ENCODE peak calls at places on chromosomes 6 and 20, in six cellular contexts. One of them, this sample, is unnamed.

GRCh38 chr20:46552460-46553420 is 2.3 kb upstream of the OCSTAMP start:
- DNase-seq in ELR: peak
- DNase-seq in dorsolateral prefrontal cortex: no peak
- DNase-seq in transverse colon: no peak
- DNase-seq in A172: peak
- DNase-seq in renal cortical epithelial cell: no peak
- DNase-seq in this sample: no peak

GRCh38 chr20:2838170-2838797 is 2.2 kb downstream of the PCED1A start:
- DNase-seq in ELR: no peak
- DNase-seq in dorsolateral prefrontal cortex: no peak
- DNase-seq in transverse colon: no peak
- DNase-seq in A172: no peak
- DNase-seq in renal cortical epithelial cell: no peak
- DNase-seq in this sample: no peak

GRCh38 chr6:7911345-7911725 is 747 bp upstream of the TXNDC5 start:
- DNase-seq in ELR: no peak
- DNase-seq in dorsolateral prefrontal cortex: no peak
- DNase-seq in transverse colon: peak
- DNase-seq in A172: no peak
- DNase-seq in renal cortical epithelial cell: no peak
- DNase-seq in this sample: no peak

GRCh38 chr20:53576195-53576580 is 17.5 kb downstream of the ZNF217 start:
- DNase-seq in ELR: no peak
- DNase-seq in dorsolateral prefrontal cortex: no peak
- DNase-seq in transverse colon: no peak
- DNase-seq in A172: no peak
- DNase-seq in renal cortical epithelial cell: no peak
- DNase-seq in this sample: no peak

GRCh38 chr20:37336369-37337207 is 9.4 kb upstream of the SRC start:
- DNase-seq in ELR: no peak
- DNase-seq in dorsolateral prefrontal cortex: no peak
- DNase-seq in transverse colon: peak
- DNase-seq in A172: peak
- DNase-seq in renal cortical epithelial cell: no peak
- DNase-seq in this sample: no peak

GRCh38 chr20:11799131-11799800 is 118.4 kb upstream of the BTBD3 start:
- DNase-seq in ELR: no peak
- DNase-seq in dorsolateral prefrontal cortex: no peak
- DNase-seq in transverse colon: no peak
- DNase-seq in A172: no peak
- DNase-seq in renal cortical epithelial cell: peak
- DNase-seq in this sample: no peak

GRCh38 chr6:32627249-32627648 is 10.0 kb upstream of the HLA-DQA1 start:
- DNase-seq in ELR: no peak
- DNase-seq in dorsolateral prefrontal cortex: no peak
- DNase-seq in transverse colon: no peak
- DNase-seq in A172: no peak
- DNase-seq in renal cortical epithelial cell: no peak
- DNase-seq in this sample: no peak

GRCh38 chr6:168118935-168119334 is 39.9 kb upstream of the FRMD1 start:
- DNase-seq in ELR: no peak
- DNase-seq in dorsolateral prefrontal cortex: no peak
- DNase-seq in transverse colon: no peak
- DNase-seq in A172: no peak
- DNase-seq in renal cortical epithelial cell: no peak
- DNase-seq in this sample: no peak

GRCh38 chr6:167550936-167551633 is 226.2 kb downstream of the TTLL2 start:
- DNase-seq in ELR: no peak
- DNase-seq in dorsolateral prefrontal cortex: peak
- DNase-seq in transverse colon: peak
- DNase-seq in A172: no peak
- DNase-seq in renal cortical epithelial cell: no peak
- DNase-seq in this sample: no peak

GRCh38 chr6:130396722-130397121 is 30.9 kb downstream of the TMEM200A start:
- DNase-seq in ELR: peak
- DNase-seq in dorsolateral prefrontal cortex: no peak
- DNase-seq in transverse colon: no peak
- DNase-seq in A172: peak
- DNase-seq in renal cortical epithelial cell: peak
- DNase-seq in this sample: peak

GRCh38 chr6:143513410-143513809 is 1.9 kb upstream of the FUCA2 start:
- DNase-seq in ELR: no peak
- DNase-seq in dorsolateral prefrontal cortex: no peak
- DNase-seq in transverse colon: peak
- DNase-seq in A172: no peak
- DNase-seq in renal cortical epithelial cell: no peak
- DNase-seq in this sample: no peak

GRCh38 chr6:110628330-110628729 is 151.9 kb upstream of the SLC22A16 start:
- DNase-seq in ELR: peak
- DNase-seq in dorsolateral prefrontal cortex: no peak
- DNase-seq in transverse colon: no peak
- DNase-seq in A172: peak
- DNase-seq in renal cortical epithelial cell: peak
- DNase-seq in this sample: peak

GRCh38 chr20:6632187-6632586 is 135.3 kb upstream of the BMP2 start:
- DNase-seq in ELR: no peak
- DNase-seq in dorsolateral prefrontal cortex: no peak
- DNase-seq in transverse colon: peak
- DNase-seq in A172: no peak
- DNase-seq in renal cortical epithelial cell: peak
- DNase-seq in this sample: no peak

GRCh38 chr6:109762166-109762565 is 71.1 kb downstream of the FIG4 start:
- DNase-seq in ELR: no peak
- DNase-seq in dorsolateral prefrontal cortex: no peak
- DNase-seq in transverse colon: no peak
- DNase-seq in A172: no peak
- DNase-seq in renal cortical epithelial cell: peak
- DNase-seq in this sample: no peak

GRCh38 chr6:130945401-130945919 is 117.6 kb downstream of the EPB41L2 start:
- DNase-seq in ELR: no peak
- DNase-seq in dorsolateral prefrontal cortex: no peak
- DNase-seq in transverse colon: no peak
- DNase-seq in A172: no peak
- DNase-seq in renal cortical epithelial cell: peak
- DNase-seq in this sample: no peak

GRCh38 chr6:21873562-21873961 is 280.0 kb downstream of the SOX4 start:
- DNase-seq in ELR: peak
- DNase-seq in dorsolateral prefrontal cortex: no peak
- DNase-seq in transverse colon: peak
- DNase-seq in A172: peak
- DNase-seq in renal cortical epithelial cell: no peak
- DNase-seq in this sample: peak

GRCh38 chr6:150813319-150813992 is 52.0 kb upstream of the MTHFD1L start:
- DNase-seq in ELR: peak
- DNase-seq in dorsolateral prefrontal cortex: no peak
- DNase-seq in transverse colon: no peak
- DNase-seq in A172: peak
- DNase-seq in renal cortical epithelial cell: peak
- DNase-seq in this sample: no peak

GRCh38 chr6:115468272-115469005 is 592.3 kb downstream of the FRK start:
- DNase-seq in ELR: no peak
- DNase-seq in dorsolateral prefrontal cortex: no peak
- DNase-seq in transverse colon: no peak
- DNase-seq in A172: no peak
- DNase-seq in renal cortical epithelial cell: no peak
- DNase-seq in this sample: no peak

GRCh38 chr20:45044084-45044573 is 56.8 kb downstream of the KCNS1 start:
- DNase-seq in ELR: peak
- DNase-seq in dorsolateral prefrontal cortex: no peak
- DNase-seq in transverse colon: peak
- DNase-seq in A172: peak
- DNase-seq in renal cortical epithelial cell: peak
- DNase-seq in this sample: peak

GRCh38 chr20:18090477-18090876 is 32.8 kb upstream of the OVOL2 start:
- DNase-seq in ELR: no peak
- DNase-seq in dorsolateral prefrontal cortex: no peak
- DNase-seq in transverse colon: no peak
- DNase-seq in A172: no peak
- DNase-seq in renal cortical epithelial cell: no peak
- DNase-seq in this sample: no peak

GRCh38 chr6:41072836-41073202 is at the start of gene NFYA:
- DNase-seq in ELR: no peak
- DNase-seq in dorsolateral prefrontal cortex: no peak
- DNase-seq in transverse colon: peak
- DNase-seq in A172: no peak
- DNase-seq in renal cortical epithelial cell: no peak
- DNase-seq in this sample: no peak

GRCh38 chr20:17614176-17614811 is 44.4 kb downstream of the DSTN start:
- DNase-seq in ELR: no peak
- DNase-seq in dorsolateral prefrontal cortex: peak
- DNase-seq in transverse colon: peak
- DNase-seq in A172: peak
- DNase-seq in renal cortical epithelial cell: no peak
- DNase-seq in this sample: no peak

GRCh38 chr20:36847009-36847709 is 28.8 kb upstream of the TLDC2 start:
- DNase-seq in ELR: peak
- DNase-seq in dorsolateral prefrontal cortex: peak
- DNase-seq in transverse colon: peak
- DNase-seq in A172: no peak
- DNase-seq in renal cortical epithelial cell: peak
- DNase-seq in this sample: no peak

GRCh38 chr6:19911223-19911622 is 74.1 kb downstream of the ID4 start:
- DNase-seq in ELR: no peak
- DNase-seq in dorsolateral prefrontal cortex: no peak
- DNase-seq in transverse colon: no peak
- DNase-seq in A172: no peak
- DNase-seq in renal cortical epithelial cell: no peak
- DNase-seq in this sample: no peak

GRCh38 chr6:107660839-107661238 is 163.3 kb downstream of the SCML4 start:
- DNase-seq in ELR: no peak
- DNase-seq in dorsolateral prefrontal cortex: no peak
- DNase-seq in transverse colon: no peak
- DNase-seq in A172: no peak
- DNase-seq in renal cortical epithelial cell: no peak
- DNase-seq in this sample: no peak

GRCh38 chr20:3560578-3560977 is 89.8 kb downstream of the ATRN start:
- DNase-seq in ELR: peak
- DNase-seq in dorsolateral prefrontal cortex: no peak
- DNase-seq in transverse colon: no peak
- DNase-seq in A172: no peak
- DNase-seq in renal cortical epithelial cell: peak
- DNase-seq in this sample: no peak

GRCh38 chr6:117449549-117450439 is 24.1 kb upstream of the ROS1 start:
- DNase-seq in ELR: peak
- DNase-seq in dorsolateral prefrontal cortex: no peak
- DNase-seq in transverse colon: peak
- DNase-seq in A172: peak
- DNase-seq in renal cortical epithelial cell: peak
- DNase-seq in this sample: peak

GRCh38 chr6:97850458-97851218 is 567.6 kb upstream of the MMS22L start:
- DNase-seq in ELR: peak
- DNase-seq in dorsolateral prefrontal cortex: no peak
- DNase-seq in transverse colon: no peak
- DNase-seq in A172: peak
- DNase-seq in renal cortical epithelial cell: no peak
- DNase-seq in this sample: peak

GRCh38 chr6:108960601-108961000 is 112.4 kb downstream of the ARMC2 start:
- DNase-seq in ELR: no peak
- DNase-seq in dorsolateral prefrontal cortex: no peak
- DNase-seq in transverse colon: no peak
- DNase-seq in A172: no peak
- DNase-seq in renal cortical epithelial cell: no peak
- DNase-seq in this sample: no peak

GRCh38 chr20:38112943-38113294 is 52.2 kb downstream of the TGM2 start:
- DNase-seq in ELR: no peak
- DNase-seq in dorsolateral prefrontal cortex: no peak
- DNase-seq in transverse colon: no peak
- DNase-seq in A172: no peak
- DNase-seq in renal cortical epithelial cell: no peak
- DNase-seq in this sample: no peak

GRCh38 chr20:8796088-8796665 is 272.7 kb upstream of the PLCB4 start:
- DNase-seq in ELR: no peak
- DNase-seq in dorsolateral prefrontal cortex: no peak
- DNase-seq in transverse colon: no peak
- DNase-seq in A172: no peak
- DNase-seq in renal cortical epithelial cell: no peak
- DNase-seq in this sample: no peak

GRCh38 chr6:130760006-130760405 is 67.2 kb upstream of the SMLR1 start:
- DNase-seq in ELR: peak
- DNase-seq in dorsolateral prefrontal cortex: no peak
- DNase-seq in transverse colon: no peak
- DNase-seq in A172: peak
- DNase-seq in renal cortical epithelial cell: peak
- DNase-seq in this sample: no peak

GRCh38 chr6:17485181-17485580 is 91.8 kb downstream of the CAP2 start:
- DNase-seq in ELR: no peak
- DNase-seq in dorsolateral prefrontal cortex: no peak
- DNase-seq in transverse colon: no peak
- DNase-seq in A172: no peak
- DNase-seq in renal cortical epithelial cell: no peak
- DNase-seq in this sample: no peak